ENCODE peak calls at places on chromosome 1, in seven cellular contexts. I is activated CD4-positive, alpha-beta memory T cell treated with anti-CD3 and anti-CD28 coated beads, Interleukin-2, amount 10 ng/mL, durations not matched to agents 7 days and 5 days; K is CD8-positive, alpha-beta T cell; M is AG08395; G is PC-9; X is activated naive CD4-positive, alpha-beta T cell treated with anti-CD3 and anti-CD28 coated beads, Interleukin-2, amount 10 ng/mL, durations not matched to agents 7 days and 5 days; P is DMS153. S is an unnamed sample.

GRCh38 chr1:63861055-63861691 is 87.4 kb downstream of the ROR1 start:
- DNase-seq in I (no peak), K (no peak), M (peak), G (no peak), X (no peak), P (no peak), S (no peak)

GRCh38 chr1:21909286-21909759 is 27.8 kb downstream of the HSPG2 start:
- DNase-seq in I (no peak), K (no peak), M (peak), G (no peak), X (no peak), P (no peak), S (no peak)

GRCh38 chr1:912740-913301 is 10.9 kb upstream of the SAMD11 start:
- DNase-seq in I (no peak), K (no peak), M (peak), G (no peak), X (peak), P (no peak), S (no peak)

GRCh38 chr1:155320661-155321576 is at the start of gene RUSC1:
- DNase-seq in I (peak), K (peak), M (peak), G (no peak), X (peak), P (peak), S (no peak)

GRCh38 chr1:228210076-228210651 is 2.3 kb downstream of the OBSCN start:
- DNase-seq in I (no peak), K (no peak), M (no peak), G (peak), X (no peak), P (no peak), S (no peak)

GRCh38 chr1:30466026-30466425 is 257.4 kb downstream of the MATN1 start:
- DNase-seq in I (no peak), K (no peak), M (no peak), G (no peak), X (no peak), P (no peak), S (no peak)

GRCh38 chr1:165562576-165562975 is 18.8 kb downstream of the LRRC52 start:
- DNase-seq in I (no peak), K (no peak), M (no peak), G (no peak), X (no peak), P (no peak), S (no peak)

GRCh38 chr1:94553931-94554330 is 12.4 kb upstream of the F3 start:
- DNase-seq in I (no peak), K (no peak), M (no peak), G (no peak), X (no peak), P (no peak), S (no peak)

GRCh38 chr1:217554849-217555248 is 76.0 kb downstream of the GPATCH2 start:
- DNase-seq in I (no peak), K (no peak), M (no peak), G (no peak), X (no peak), P (no peak), S (no peak)

GRCh38 chr1:104402178-104402577 is 652.5 kb downstream of the AMY1C start:
- DNase-seq in I (no peak), K (no peak), M (no peak), G (no peak), X (no peak), P (no peak), S (no peak)

GRCh38 chr1:22026924-22027289 is 25.4 kb downstream of the CELA3A start:
- DNase-seq in I (no peak), K (no peak), M (no peak), G (no peak), X (no peak), P (no peak), S (no peak)

GRCh38 chr1:152191260-152191659 is 32.2 kb upstream of the RPTN start:
- DNase-seq in I (no peak), K (no peak), M (no peak), G (no peak), X (no peak), P (no peak), S (no peak)

GRCh38 chr1:232319106-232319505 is 310.8 kb downstream of the SIPA1L2 start:
- DNase-seq in I (no peak), K (no peak), M (no peak), G (no peak), X (no peak), P (peak), S (no peak)

GRCh38 chr1:181140398-181140797 is 51.9 kb downstream of the IER5 start:
- DNase-seq in I (no peak), K (no peak), M (peak), G (no peak), X (no peak), P (no peak), S (no peak)

GRCh38 chr1:5909576-5910275 is 82.5 kb downstream of the NPHP4 start:
- DNase-seq in I (no peak), K (no peak), M (no peak), G (no peak), X (no peak), P (no peak), S (no peak)

GRCh38 chr1:109918077-109918606 is 7.5 kb downstream of the CSF1 start:
- DNase-seq in I (no peak), K (no peak), M (no peak), G (no peak), X (no peak), P (no peak), S (no peak)

S was measured in glomerular endothelial cell.